ENCODE peak calls at places on chromosomes 1 and 21, in eight cellular contexts. R is activated CD4-positive, alpha-beta T cell treated with anti-CD3 and anti-CD28 coated beads for 24 hours; C is mucosa of gallbladder; Y is cardiac muscle cell; T is posterior cingulate gyrus; W is NCI-H1417 treated with DMSO at 0.1 percent for 48 hours; I is SW 1271; M is GM10248. B is an unnamed sample.

GRCh38 chr1:15951341-15952153 is 24.4 kb downstream of the ZBTB17 start:
- DNase-seq in R (no peak), C (no peak), Y (no peak), T (no peak), W (no peak), I (no peak), M (peak), B (no peak)

GRCh38 chr1:47431534-47431933 is 6.3 kb upstream of the FOXD2 start:
- DNase-seq in R (no peak), C (no peak), Y (peak), T (no peak), W (no peak), I (no peak), M (no peak), B (no peak)

GRCh38 chr21:31550070-31550469 is 109.4 kb upstream of the SOD1 start:
- DNase-seq in R (no peak), C (no peak), Y (no peak), T (no peak), W (no peak), I (no peak), M (no peak), B (no peak)

GRCh38 chr1:84985365-84985764 is 11.5 kb downstream of the MCOLN2 start:
- DNase-seq in R (no peak), C (no peak), Y (no peak), T (no peak), W (no peak), I (no peak), M (no peak), B (no peak)

GRCh38 chr1:226798427-226799411 is 59.6 kb upstream of the ITPKB start:
- DNase-seq in R (peak), C (no peak), Y (no peak), T (no peak), W (no peak), I (no peak), M (peak), B (no peak)

GRCh38 chr1:117188268-117189108 is 22.2 kb downstream of the VTCN1 start:
- DNase-seq in R (no peak), C (no peak), Y (no peak), T (no peak), W (no peak), I (no peak), M (no peak), B (no peak)

GRCh38 chr21:42376338-42376982 is 10.1 kb upstream of the TFF1 start:
- DNase-seq in R (no peak), C (peak), Y (no peak), T (no peak), W (no peak), I (no peak), M (no peak), B (no peak)

GRCh38 chr1:27570383-27570755 is 33.6 kb downstream of the AHDC1 start:
- DNase-seq in R (no peak), C (no peak), Y (no peak), T (no peak), W (no peak), I (no peak), M (no peak), B (no peak)

GRCh38 chr1:217139513-217139912 is 416.3 kb upstream of the ESRRG start:
- DNase-seq in R (no peak), C (no peak), Y (no peak), T (no peak), W (no peak), I (no peak), M (no peak), B (no peak)

GRCh38 chr1:13828454-13829151 is 128.6 kb downstream of the PRDM2 start:
- DNase-seq in R (peak), C (peak), Y (peak), T (no peak), W (no peak), I (no peak), M (peak), B (no peak)

GRCh38 chr1:186218661-186219352 is 156.2 kb downstream of the TPR start:
- DNase-seq in R (no peak), C (no peak), Y (no peak), T (no peak), W (no peak), I (no peak), M (no peak), B (no peak)

GRCh38 chr1:109821831-109822745 is 58.4 kb upstream of the EPS8L3 start:
- DNase-seq in R (no peak), C (no peak), Y (peak), T (no peak), W (no peak), I (no peak), M (peak), B (no peak)

GRCh38 chr1:15943515-15944307 is 32.2 kb downstream of the ZBTB17 start:
- DNase-seq in R (no peak), C (no peak), Y (no peak), T (no peak), W (no peak), I (no peak), M (no peak), B (no peak)

GRCh38 chr1:110785612-110786011 is 87.3 kb upstream of the CD53 start:
- DNase-seq in R (no peak), C (no peak), Y (no peak), T (no peak), W (no peak), I (no peak), M (no peak), B (no peak)